ENCODE peak calls at places on chromosomes 6 and 20, in six cellular contexts. I is adrenal gland; U is MV-4-11; M is natural killer cell treated with Interleukin-12 subunit alpha and Interleukin-12 subunit beta and Interleukin-15 and Interleukin-18, amount 100 ng/mL, for 72 hours; Q is endothelial cell; S is left cardiac atrium. F is an unnamed sample.

GRCh38 chr20:47016068-47016664 is 121.5 kb downstream of the EYA2 start:
- DNase-seq in M (no peak), Q (peak; percentile 17), I (no peak), U (no peak), S (no peak), F (no peak)

GRCh38 chr6:43766426-43766825 is 3.6 kb upstream of the VEGFA start:
- DNase-seq in S (no peak), I (peak; percentile 9), U (no peak), Q (no peak), M (no peak), F (no peak)

GRCh38 chr20:62021794-62022419 is 43.8 kb downstream of the TAF4 start:
- DNase-seq in I (no peak), U (no peak), M (no peak), Q (no peak), S (no peak), F (no peak)

GRCh38 chr6:24428615-24429014 is 25.9 kb downstream of the MRS2 start:
- DNase-seq in U (peak; percentile 15), I (no peak), M (no peak), S (no peak), Q (no peak), F (no peak)

GRCh38 chr6:12311106-12311505 is 20.9 kb downstream of the EDN1 start:
- DNase-seq in M (no peak), I (no peak), U (no peak), Q (no peak), S (no peak), F (no peak)

GRCh38 chr6:42441661-42442081 is 10.1 kb downstream of the TRERF1 start:
- DNase-seq in M (no peak), U (no peak), Q (no peak), I (no peak), S (no peak), F (no peak)

GRCh38 chr20:47821481-47822100 is 36.3 kb upstream of the SULF2 start:
- DNase-seq in U (no peak), Q (no peak), I (no peak), S (no peak), M (no peak), F (no peak)

GRCh38 chr20:58677808-58678207 is 14.8 kb upstream of the NPEPL1 start:
- DNase-seq in I (no peak), S (no peak), Q (no peak), M (no peak), U (no peak), F (no peak)

GRCh38 chr20:33450867-33451266 is 7.3 kb upstream of the SNTA1 start:
- DNase-seq in Q (no peak), M (no peak), U (no peak), S (no peak), I (peak; percentile 55), F (no peak)

GRCh38 chr20:37580069-37580468 is 52.4 kb upstream of the BLCAP start:
- DNase-seq in S (no peak), M (no peak), U (no peak), Q (no peak), I (no peak), F (no peak)

GRCh38 chr6:140050232-140050995 is 676.0 kb upstream of the CITED2 start:
- DNase-seq in I (no peak), Q (no peak), U (no peak), M (no peak), S (peak; percentile 28), F (no peak)

GRCh38 chr20:60058869-60059268 is 100.6 kb downstream of the CDH26 start:
- DNase-seq in M (no peak), S (no peak), Q (no peak), I (no peak), U (no peak), F (no peak)

GRCh38 chr6:169205176-169206160 is 48.2 kb downstream of the THBS2 start:
- DNase-seq in U (no peak), Q (no peak), S (no peak), M (no peak), I (peak; percentile 45), F (no peak)

F was measured in activated T-helper 2 cell treated with anti-CD3 and anti-CD28 coated beads, Interferon-gamma antibody, Interleukin-2, Interleukin-4, amounts not matched to agents 10 μg/mL and 5 μg/mL and 100 μg/mL, durations not matched to agents 14 hours and 24 hours and 36 hours.